ENCODE peak calls at places on chromosomes 12 and 14, in five cellular contexts. L is HFFc6; Y is CD8-positive, alpha-beta memory T cell; J is activated CD4-positive, alpha-beta memory T cell treated with anti-CD3 and anti-CD28 coated beads, Interleukin-2, amount 10 ng/mL, durations not matched to agents 7 days and 5 days; F is posterior cingulate gyrus. C is an unnamed sample.

GRCh38 chr14:58129208-58129607 is 22.8 kb downstream of the ARMH4 start:
- DNase-seq in L (no peak), Y (no peak), J (no peak), F (no peak), C (no peak)

GRCh38 chr14:75310295-75311059 is 31.8 kb downstream of the FOS start:
- DNase-seq in L (peak; percentile 80), Y (no peak), J (no peak), F (peak; percentile 71), C (peak; percentile 89)

GRCh38 chr12:112001555-112001954 is 11.4 kb downstream of the TMEM116 start:
- DNase-seq in L (peak; percentile 30), Y (no peak), J (no peak), F (no peak), C (no peak)

GRCh38 chr14:75417674-75418073 is 10.1 kb upstream of the JDP2 start:
- DNase-seq in L (peak; percentile 41), Y (no peak), J (no peak), F (no peak), C (no peak)

GRCh38 chr14:103803661-103804060 is 43.7 kb downstream of the PPP1R13B start:
- DNase-seq in L (peak; percentile 66), Y (no peak), J (no peak), F (no peak), C (peak; percentile 19)

GRCh38 chr12:116513944-116514343 is 45.2 kb upstream of the MAP1LC3B2 start:
- DNase-seq in L (no peak), Y (no peak), J (no peak), F (no peak), C (no peak)

GRCh38 chr12:64672925-64673409 is 62.7 kb downstream of the RASSF3 start:
- DNase-seq in L (no peak), Y (peak; percentile 54), J (no peak), F (no peak), C (peak; percentile 84)

GRCh38 chr14:22482085-22482694 is 106.8 kb downstream of the DAD1 start:
- DNase-seq in L (no peak), Y (no peak), J (no peak), F (no peak), C (no peak)

GRCh38 chr14:67928375-67928774 is 108.8 kb downstream of the RAD51B start:
- DNase-seq in L (no peak), Y (no peak), J (no peak), F (no peak), C (no peak)

GRCh38 chr12:7642876-7643309 is 22.8 kb downstream of the APOBEC1 start:
- DNase-seq in L (peak; percentile 26), Y (no peak), J (peak; percentile 53), F (no peak), C (peak; percentile 44)

GRCh38 chr12:31929140-31929526 is 30.1 kb upstream of the RESF1 start:
- DNase-seq in L (no peak), Y (no peak), J (no peak), F (no peak), C (no peak)

GRCh38 chr12:62802981-62803380 is 132.0 kb downstream of the PPM1H start:
- DNase-seq in L (peak; percentile 49), Y (no peak), J (no peak), F (no peak), C (peak; percentile 37)

GRCh38 chr12:7089196-7089871 is 2.9 kb downstream of the C1R start:
- DNase-seq in L (no peak), Y (no peak), J (no peak), F (no peak), C (no peak)

GRCh38 chr14:105013150-105013787 is 7.6 kb downstream of the CDCA4 start:
- DNase-seq in L (no peak), Y (no peak), J (no peak), F (peak; percentile 21), C (no peak)

GRCh38 chr14:61300209-61300608 is 19.1 kb upstream of the TMEM30B start:
- DNase-seq in L (no peak), Y (no peak), J (no peak), F (no peak), C (no peak)

GRCh38 chr12:53978477-53979356 is 4.0 kb upstream of the HOTAIR start:
- DNase-seq in L (no peak), Y (no peak), J (no peak), F (no peak), C (no peak)

GRCh38 chr14:49865431-49865859 is 12.9 kb upstream of the NEMF start:
- DNase-seq in L (peak; percentile 49), Y (peak; percentile 68), J (peak; percentile 82), F (peak; percentile 75), C (peak; percentile 79)

GRCh38 chr12:13981296-13981962 is at the start of gene GRIN2B:
- DNase-seq in L (no peak), Y (no peak), J (no peak), F (peak; percentile 59), C (peak; percentile 46)

GRCh38 chr14:57725399-57726077 is 140.4 kb downstream of the SLC35F4 start:
- DNase-seq in L (no peak), Y (no peak), J (no peak), F (no peak), C (peak; percentile 77)

GRCh38 chr14:105206873-105207272 is 25.8 kb upstream of the NUDT14 start:
- DNase-seq in L (no peak), Y (no peak), J (no peak), F (no peak), C (no peak)

GRCh38 chr12:53180931-53181645 is 363 bp upstream of the CSAD start:
- DNase-seq in L (peak; percentile 63), Y (no peak), J (peak; percentile 78), F (peak; percentile 69), C (peak; percentile 87)

GRCh38 chr12:108859923-108860291 is 2.5 kb upstream of the SSH1 start:
- DNase-seq in L (no peak), Y (no peak), J (no peak), F (no peak), C (no peak)

GRCh38 chr12:47517122-47517521 is 188.7 kb downstream of the RPAP3 start:
- DNase-seq in L (no peak), Y (no peak), J (no peak), F (no peak), C (no peak)

GRCh38 chr12:7136676-7137075 is 6.5 kb downstream of the CLSTN3 start:
- DNase-seq in L (no peak), Y (no peak), J (no peak), F (no peak), C (no peak)

GRCh38 chr12:56084958-56085543 is 5.1 kb downstream of the ERBB3 start:
- DNase-seq in L (no peak), Y (no peak), J (peak; percentile 47), F (no peak), C (peak; percentile 36)

GRCh38 chr14:63673882-63674497 is 32.3 kb upstream of the WDR89 start:
- DNase-seq in L (no peak), Y (no peak), J (no peak), F (no peak), C (no peak)

GRCh38 chr14:99731536-99732435 is 47.7 kb downstream of the CYP46A1 start:
- DNase-seq in L (no peak), Y (no peak), J (no peak), F (no peak), C (peak; percentile 10)